ENCODE peak calls at places on chromosome X, in five cellular contexts. H is MG63, K is H9, N is stomach, S is lower lobe of right lung. Y is an unnamed sample. For H3K9me3, the result is how much of the 10 kb centered on the place peaks cover.

GRCh38 chrX:8803326-8803725 is 2.1 kb upstream of the FAM9A start:
- DNase-seq in N (no peak), H (no peak), K (no peak), S (no peak), Y (no peak)

GRCh38 chrX:23783569-23784486 is 855 bp downstream of the SAT1 start:
- DNase-seq in N (no peak), K (no peak), H (no peak), S (no peak), Y (peak)

GRCh38 chrX:66262807-66263206 is 98.8 kb downstream of the HEPH start:
- DNase-seq in K (no peak), H (no peak), N (no peak), S (no peak), Y (no peak)

GRCh38 chrX:119604778-119605177 is 1.4 kb downstream of the NKRF start:
- DNase-seq in S (no peak), K (no peak), H (no peak), N (no peak), Y (no peak)

GRCh38 chrX:52574416-52575275 is 57.8 kb upstream of the XAGE1B start:
- DNase-seq in H (no peak), N (no peak), S (no peak), K (no peak), Y (peak)

GRCh38 chrX:134144231-134144630 is 92.8 kb upstream of the CCDC160 start:
- DNase-seq in N (no peak), S (no peak), K (no peak), H (no peak), Y (no peak)

GRCh38 chrX:82320554-82320953 is 1118.7 kb downstream of the SH3BGRL start:
- DNase-seq in H (no peak), K (no peak), N (no peak), S (no peak), Y (no peak)

GRCh38 chrX:12988797-12989196 is 13.9 kb downstream of the TMSB4X start:
- DNase-seq in H (no peak), N (peak), S (no peak), K (no peak), Y (no peak)

GRCh38 chrX:18146954-18147353 is 73.7 kb downstream of the BEND2 start:
- DNase-seq in S (no peak), K (peak), H (peak), N (no peak), Y (peak)

GRCh38 chrX:141947350-141947749 is 43.7 kb downstream of the MAGEC1 start:
- DNase-seq in N (no peak), H (no peak), S (no peak), K (no peak), Y (no peak)

GRCh38 chrX:2351321-2351720 is 149.5 kb downstream of the DHRSX start:
- DNase-seq in N (no peak), H (peak), S (no peak), K (no peak), Y (no peak)
- H3K9me3 ChIP-seq in N (under half), H (under half), S (under half), K (under half), Y (under half)

GRCh38 chrX:144612076-144612475 is 635.2 kb upstream of the SPANXN1 start:
- DNase-seq in S (no peak), N (no peak), H (no peak), K (no peak), Y (no peak)

DNA sequence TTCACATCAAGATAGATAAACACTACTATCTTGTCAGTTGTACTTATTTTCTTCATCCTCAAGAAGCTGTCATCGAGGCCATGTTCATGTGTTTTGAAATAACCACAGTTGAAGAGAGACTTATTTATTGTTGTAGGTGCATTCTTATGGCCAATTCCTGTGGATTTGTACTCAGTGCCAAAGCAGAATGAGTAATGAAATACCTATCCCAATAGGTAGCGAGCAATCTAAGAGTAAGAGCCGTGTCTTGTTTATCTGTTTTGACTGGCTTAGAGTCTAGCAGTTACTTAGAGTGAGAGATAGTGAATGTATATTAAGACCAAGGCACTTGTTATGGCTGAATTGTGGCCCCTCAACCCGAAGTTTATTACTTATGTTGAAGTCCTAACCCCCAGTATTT is 631.0 kb upstream of the SPANXN1 start:
- DNase-seq in H (no peak), N (no peak), S (no peak), K (no peak), Y (no peak)
- H3K9me3 ChIP-seq in H (under half), N (under half), S (under half), K (under half), Y (under half)

GRCh38 chrX:144722307-144722706 is 525.0 kb upstream of the SPANXN1 start:
- DNase-seq in K (peak), H (no peak), N (no peak), S (no peak), Y (no peak)
- H3K9me3 ChIP-seq in K (under half), H (under half), N (under half), S (under half), Y (under half)

DNA sequence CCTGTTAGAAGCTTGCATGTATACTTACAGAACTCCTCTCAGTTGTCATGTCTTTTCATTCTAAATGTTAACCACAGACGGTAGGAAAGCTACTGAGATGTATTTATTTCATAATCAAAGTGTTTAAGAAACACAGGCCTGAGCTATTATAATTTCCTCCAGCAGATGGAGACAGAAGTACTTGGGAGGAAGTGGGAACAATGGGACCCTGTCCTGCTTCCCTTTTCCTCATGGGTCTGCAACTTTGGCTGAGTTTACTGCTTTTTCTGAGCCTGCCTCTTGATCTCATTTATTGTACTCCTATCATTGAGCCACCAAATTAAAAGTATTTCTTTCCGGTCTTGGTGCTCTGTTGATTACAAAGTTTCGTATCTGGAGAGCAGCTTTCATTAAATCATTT is 67.7 kb upstream of the SPANXN2 start:
- DNase-seq in S (no peak), H (no peak), N (no peak), K (no peak), Y (no peak)
- H3K9me3 ChIP-seq in S (under half), H (under half), N (under half), K (under half), Y (under half)

GRCh38 chrX:154312116-154312515 is 16.5 kb downstream of the TKTL1 start:
- DNase-seq in K (no peak), S (no peak), H (no peak), N (no peak), Y (no peak)
- H3K9me3 ChIP-seq in K (half or more), S (under half), H (under half), N (under half), Y (under half)

DNA sequence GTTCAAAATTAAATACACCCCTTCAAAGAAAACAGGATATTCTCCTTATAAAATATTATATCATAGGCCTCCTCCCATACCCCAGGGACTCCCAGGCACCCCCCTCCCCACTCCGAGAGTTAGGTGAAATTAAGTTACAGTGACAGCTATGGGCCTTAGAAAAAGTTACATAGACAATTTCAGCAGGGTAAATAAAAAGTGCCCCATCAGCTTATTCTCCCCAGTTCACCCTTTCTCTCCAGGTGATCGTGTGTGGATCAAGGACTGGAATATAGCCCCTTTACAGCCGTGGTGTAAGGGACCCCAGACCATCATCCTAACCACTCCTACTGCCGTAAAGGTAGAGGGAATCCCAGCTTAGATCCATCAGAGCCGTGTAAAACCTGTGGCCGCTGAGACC is 147.6 kb upstream of the FGF16 start:
- DNase-seq in N (no peak), S (no peak), H (no peak), K (no peak), Y (no peak)
- H3K9me3 ChIP-seq in N (under half), S (under half), H (under half), K (under half), Y (under half)

DNA sequence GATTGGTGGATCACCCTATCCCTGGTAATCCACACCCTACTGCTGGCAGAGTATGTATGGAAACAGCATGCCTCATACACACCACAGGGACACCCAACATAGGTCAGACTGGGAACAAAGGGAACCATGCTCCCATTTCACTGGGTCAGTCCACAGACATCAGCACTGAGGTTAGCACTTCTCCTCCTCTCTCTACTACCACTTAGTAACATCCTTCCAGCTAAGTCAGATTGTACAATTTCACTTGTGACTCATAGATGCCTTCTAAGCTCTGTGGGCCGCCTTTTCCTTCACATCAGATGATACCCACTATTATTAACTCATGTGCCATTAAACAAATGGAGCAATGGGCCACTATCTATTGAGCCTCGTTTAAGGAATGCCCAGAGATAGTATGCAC is 15.5 kb upstream of the ZXDA start:
- DNase-seq in H (no peak), N (no peak), K (no peak), S (no peak), Y (no peak)
- H3K9me3 ChIP-seq in H (under half), N (under half), K (half or more), S (under half), Y (under half)

GRCh38 chrX:151724563-151725337 is 8.9 kb downstream of the FATE1 start:
- DNase-seq in K (no peak), S (no peak), H (no peak), N (peak), Y (no peak)

GRCh38 chrX:151722241-151722846 is 6.5 kb downstream of the FATE1 start:
- DNase-seq in N (peak), K (peak), H (no peak), S (no peak), Y (no peak)

GRCh38 chrX:151725338-151725614 is 9.3 kb upstream of the CNGA2 start:
- DNase-seq in H (no peak), N (no peak), K (no peak), S (no peak), Y (no peak)

GRCh38 chrX:151726751-151727150 is 7.8 kb upstream of the CNGA2 start:
- DNase-seq in K (no peak), N (no peak), H (no peak), S (no peak), Y (no peak)

DNA sequence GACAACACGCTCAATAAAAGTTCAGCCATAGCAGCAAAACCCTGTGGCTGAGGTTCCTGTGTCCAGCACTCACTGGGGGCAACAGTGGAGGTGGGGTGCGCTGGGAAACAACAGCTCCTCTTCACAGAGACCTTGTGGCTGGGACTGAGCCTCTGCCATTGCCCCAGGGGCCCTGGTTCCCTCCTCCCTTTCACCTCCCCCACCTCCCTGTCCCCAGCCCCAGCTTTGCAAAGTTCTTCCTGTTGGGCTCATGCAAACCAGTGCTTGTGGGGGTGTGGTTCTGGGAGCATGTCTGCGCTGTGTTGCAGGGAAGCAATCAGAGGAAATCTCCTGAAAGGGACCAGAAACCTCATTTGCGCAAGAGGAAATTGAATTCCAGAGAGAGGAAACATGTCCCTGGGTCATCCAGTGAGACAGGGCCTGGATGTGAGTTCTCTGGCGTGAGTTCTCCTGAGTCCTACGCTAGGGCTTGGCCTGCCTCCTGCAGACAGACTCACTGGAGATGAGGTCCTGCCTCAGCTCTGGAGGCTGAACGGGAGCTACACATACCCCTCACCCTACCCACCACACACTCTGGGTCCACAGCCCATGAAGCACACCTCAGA is 7.4 kb downstream of the FATE1 start:
- DNase-seq in S (no peak), H (no peak), K (no peak), N (no peak), Y (no peak)
- H3K9me3 ChIP-seq in S (under half), H (under half), K (half or more), N (under half), Y (under half)

GRCh38 chrX:30794497-30794896 is 94.6 kb downstream of the TAB3 start:
- DNase-seq in H (no peak), S (no peak), K (peak), N (no peak), Y (no peak)

GRCh38 chrX:30795981-30796958 is 92.8 kb downstream of the TAB3 start:
- DNase-seq in H (no peak), S (no peak), K (peak), N (peak), Y (no peak)

GRCh38 chrX:30799327-30799726 is 89.7 kb downstream of the TAB3 start:
- DNase-seq in N (no peak), S (no peak), K (no peak), H (no peak), Y (no peak)

GRCh38 chrX:30800901-30801300 is 88.2 kb downstream of the TAB3 start:
- DNase-seq in N (peak), H (no peak), S (no peak), K (no peak), Y (no peak)

GRCh38 chrX:30798810-30799209 is 90.2 kb downstream of the TAB3 start:
- DNase-seq in K (no peak), N (no peak), S (no peak), H (no peak), Y (no peak)
- H3K9me3 ChIP-seq in K (under half), N (under half), S (under half), H (under half), Y (under half)

GRCh38 chrX:47413179-47413594 is 42.8 kb downstream of the ZNF157 start:
- DNase-seq in K (no peak), N (no peak), S (no peak), H (no peak), Y (peak)
- H3K9me3 ChIP-seq in K (half or more), N (under half), S (under half), H (under half), Y (under half)

Y was measured in CD4-positive, CD25-positive, alpha-beta regulatory T cell.